ENCODE peak calls at places on chromosome 22, in six cellular contexts. G is activated CD4-positive, alpha-beta T cell treated with anti-CD3 and anti-CD28 coated beads, Interleukin-2, amount 10 ng/mL, durations not matched to agents 7 days and 5 days; R is KBM-7; D is activated T-cell treated with anti-CD3 and anti-CD28 coated beads, Interleukin-2, amount 50 U/mL, for 4 hours; A is ELR; Y is HS-5. T is an unnamed sample.

GRCh38 chr22:48703265-48703941 is 1124.3 kb downstream of the BRD1 start:
- DNase-seq in G (no peak), R (no peak), D (no peak), A (no peak), Y (no peak), T (no peak)

GRCh38 chr22:50009765-50010675 is 2.5 kb downstream of the IL17REL start:
- DNase-seq in G (no peak), R (no peak), D (no peak), A (no peak), Y (no peak), T (no peak)

GRCh38 chr22:50730941-50731661 is 6.9 kb upstream of the ACR start:
- DNase-seq in G (no peak), R (no peak), D (no peak), A (no peak), Y (no peak), T (no peak)

GRCh38 chr22:23608583-23608982 is 23.5 kb downstream of the DRICH1 start:
- DNase-seq in G (no peak), R (no peak), D (no peak), A (peak; percentile 29), Y (no peak), T (no peak)

GRCh38 chr22:44363980-44364749 is 51.4 kb upstream of the SHISAL1 start:
- DNase-seq in G (no peak), R (no peak), D (no peak), A (no peak), Y (no peak), T (no peak)

GRCh38 chr22:48438096-48438495 is 1389.6 kb downstream of the BRD1 start:
- DNase-seq in G (no peak), R (no peak), D (no peak), A (no peak), Y (no peak), T (no peak)

GRCh38 chr22:23754980-23755636 is 883 bp upstream of the VPREB3 start:
- DNase-seq in G (no peak), R (no peak), D (no peak), A (no peak), Y (no peak), T (no peak)

GRCh38 chr22:24319451-24319850 is 48.8 kb downstream of the SPECC1L start:
- DNase-seq in G (no peak), R (no peak), D (no peak), A (no peak), Y (no peak), T (no peak)

GRCh38 chr22:35727436-35727835 is 9.8 kb downstream of the APOL5 start:
- DNase-seq in G (no peak), R (no peak), D (no peak), A (no peak), Y (no peak), T (no peak)

GRCh38 chr22:17910561-17911311 is 113.6 kb downstream of the MICAL3 start:
- DNase-seq in G (no peak), R (no peak), D (no peak), A (peak; percentile 89), Y (peak; percentile 88), T (no peak)

GRCh38 chr22:28015056-28015445 is 96.0 kb upstream of the PITPNB start:
- DNase-seq in G (no peak), R (no peak), D (no peak), A (no peak), Y (no peak), T (no peak)

GRCh38 chr22:19705181-19705934 is 8.9 kb upstream of the SEPTIN5 start:
- DNase-seq in G (no peak), R (no peak), D (no peak), A (no peak), Y (no peak), T (no peak)

GRCh38 chr22:50216684-50217520 is 16.1 kb downstream of the SELENOO start:
- DNase-seq in G (no peak), R (no peak), D (no peak), A (no peak), Y (no peak), T (no peak)

GRCh38 chr22:26045855-26046254 is 123.4 kb upstream of the SEZ6L start:
- DNase-seq in G (no peak), R (no peak), D (no peak), A (no peak), Y (no peak), T (no peak)

GRCh38 chr22:37019309-37020191 is at the start of the genes MPST and TST:
- DNase-seq in G (peak; percentile 50), R (peak; percentile 49), D (peak; percentile 21), A (peak; percentile 75), Y (no peak), T (peak; percentile 54)

GRCh38 chr22:46596819-46597218 is 23.4 kb upstream of the GRAMD4 start:
- DNase-seq in G (no peak), R (no peak), D (no peak), A (no peak), Y (no peak), T (no peak)

T was measured in AML-193.